ENCODE peak calls at places on chromosomes 5 and 9, in eight cellular contexts. K is brain microvascular endothelial cell, W is GM12865, V is K562, C is neural progenitor cell, R is hepatocyte, N is fibroblast of mammary gland, F is left ventricle myocardium inferior. L is an unnamed sample.

GRCh38 chr5:143842920-143843319 is 31.0 kb downstream of the HMHB1 start:
- DNase-seq in K (no peak), N (peak; percentile 38), W (no peak), R (no peak), V (no peak), C (no peak), F (no peak), L (no peak)

GRCh38 chr5:180668835-180669596 is 19.6 kb upstream of the FLT4 start:
- DNase-seq in W (no peak), C (no peak), R (no peak), F (no peak), N (no peak), K (no peak), V (no peak), L (no peak)

GRCh38 chr5:72525816-72526215 is 18.6 kb upstream of the ZNF366 start:
- DNase-seq in W (no peak), V (no peak), R (peak; percentile 71), N (peak; percentile 92), C (no peak), F (no peak), K (peak; percentile 60), L (peak; percentile 57)

GRCh38 chr5:1806974-1807373 is 5.8 kb downstream of the NDUFS6 start:
- DNase-seq in V (no peak), C (no peak), N (no peak), F (no peak), R (no peak), W (no peak), K (no peak), L (peak; percentile 18)

GRCh38 chr9:137589441-137590122 is 730 bp downstream of the ZMYND19 start:
- DNase-seq in C (peak; percentile 39), K (no peak), R (peak; percentile 48), F (no peak), N (no peak), W (peak; percentile 40), V (no peak), L (peak; percentile 42)

GRCh38 chr9:81461196-81461595 is 228.2 kb downstream of the TLE1 start:
- DNase-seq in C (no peak), K (peak; percentile 32), F (no peak), N (no peak), W (no peak), V (no peak), R (no peak), L (no peak)

GRCh38 chr5:38193015-38193581 is 65.3 kb upstream of the EGFLAM start:
- DNase-seq in F (peak; percentile 62), C (peak; percentile 80), R (peak; percentile 84), K (peak; percentile 52), V (peak; percentile 74), N (peak; percentile 62), W (peak; percentile 67), L (peak; percentile 69)

GRCh38 chr5:53091304-53091703 is 18.3 kb downstream of the MOCS2 start:
- DNase-seq in K (peak; percentile 28), W (no peak), C (no peak), N (peak; percentile 69), R (no peak), V (no peak), F (no peak), L (no peak)

GRCh38 chr5:150295172-150295611 is 5.6 kb upstream of the CAMK2A start:
- DNase-seq in W (no peak), N (peak; percentile 68), C (no peak), K (peak; percentile 47), V (no peak), R (peak; percentile 72), F (no peak), L (no peak)

GRCh38 chr9:14323083-14323968 is 9.4 kb upstream of the NFIB start:
- DNase-seq in C (no peak), R (no peak), V (peak; percentile 68), F (no peak), N (no peak), K (no peak), W (no peak), L (no peak)

GRCh38 chr9:5799314-5799713 is 33.6 kb downstream of the ERMP1 start:
- DNase-seq in R (peak; percentile 67), K (peak; percentile 27), C (peak; percentile 21), F (no peak), V (peak; percentile 43), N (peak; percentile 57), W (no peak), L (peak; percentile 75)

GRCh38 chr5:133421394-133421793 is 190.9 kb downstream of the FSTL4 start:
- DNase-seq in F (no peak), W (peak; percentile 58), K (peak; percentile 25), C (peak; percentile 78), N (peak; percentile 10), V (peak; percentile 49), R (peak; percentile 50), L (peak; percentile 60)

GRCh38 chr5:12870870-12871539 is 966.8 kb upstream of the CTNND2 start:
- DNase-seq in F (no peak), N (no peak), W (no peak), R (no peak), K (no peak), C (no peak), V (no peak), L (no peak)

GRCh38 chr5:75049581-75050274 is 2.6 kb downstream of the GCNT4 start:
- DNase-seq in K (peak; percentile 44), V (peak; percentile 74), R (peak; percentile 70), F (peak; percentile 28), W (peak; percentile 68), N (peak; percentile 72), C (peak; percentile 79), L (peak; percentile 62)

GRCh38 chr9:130713286-130713975 is 19.9 kb downstream of the EXOSC2 start:
- DNase-seq in V (peak; percentile 37), C (no peak), R (peak; percentile 34), K (no peak), W (peak; percentile 24), N (peak; percentile 32), F (no peak), L (peak; percentile 42)

GRCh38 chr9:122930541-122930932 is 775 bp downstream of the ZBTB26 start:
- DNase-seq in C (no peak), W (no peak), N (no peak), R (no peak), K (no peak), F (no peak), V (no peak), L (no peak)

GRCh38 chr5:123035320-123035949 is 1.1 kb downstream of the PPIC start:
- DNase-seq in W (peak; percentile 41), F (peak; percentile 33), V (peak; percentile 43), K (peak; percentile 25), R (peak; percentile 77), N (peak; percentile 53), C (peak; percentile 69), L (no peak)

GRCh38 chr5:67855523-67855922 is 360.0 kb upstream of the PIK3R1 start:
- DNase-seq in N (no peak), V (no peak), K (no peak), F (no peak), C (no peak), W (peak; percentile 2), R (no peak), L (no peak)

GRCh38 chr5:7169240-7169878 is 226.6 kb upstream of the ADCY2 start:
- DNase-seq in W (no peak), N (no peak), C (no peak), V (no peak), F (no peak), R (no peak), K (no peak), L (no peak)
- TF ChIP-seq CTCF in W (no peak), N (no peak), C (no peak), V (no peak), F (no peak), R (no peak), K (no peak), L (no peak)

GRCh38 chr9:22005083-22005699 is 3.9 kb downstream of the CDKN2B start:
- DNase-seq in W (peak; percentile 25), F (no peak), C (peak; percentile 72), R (no peak), K (peak; percentile 48), V (no peak), N (no peak), L (no peak)
- H3K4me3 ChIP-seq in W (no peak overlapping the region), F (no peak overlapping the region), C (no peak overlapping the region), R (no peak overlapping the region), K (peak overlapping the region; percentile 94), V (no peak overlapping the region), N (no peak overlapping the region), L (no peak overlapping the region)

DNA sequence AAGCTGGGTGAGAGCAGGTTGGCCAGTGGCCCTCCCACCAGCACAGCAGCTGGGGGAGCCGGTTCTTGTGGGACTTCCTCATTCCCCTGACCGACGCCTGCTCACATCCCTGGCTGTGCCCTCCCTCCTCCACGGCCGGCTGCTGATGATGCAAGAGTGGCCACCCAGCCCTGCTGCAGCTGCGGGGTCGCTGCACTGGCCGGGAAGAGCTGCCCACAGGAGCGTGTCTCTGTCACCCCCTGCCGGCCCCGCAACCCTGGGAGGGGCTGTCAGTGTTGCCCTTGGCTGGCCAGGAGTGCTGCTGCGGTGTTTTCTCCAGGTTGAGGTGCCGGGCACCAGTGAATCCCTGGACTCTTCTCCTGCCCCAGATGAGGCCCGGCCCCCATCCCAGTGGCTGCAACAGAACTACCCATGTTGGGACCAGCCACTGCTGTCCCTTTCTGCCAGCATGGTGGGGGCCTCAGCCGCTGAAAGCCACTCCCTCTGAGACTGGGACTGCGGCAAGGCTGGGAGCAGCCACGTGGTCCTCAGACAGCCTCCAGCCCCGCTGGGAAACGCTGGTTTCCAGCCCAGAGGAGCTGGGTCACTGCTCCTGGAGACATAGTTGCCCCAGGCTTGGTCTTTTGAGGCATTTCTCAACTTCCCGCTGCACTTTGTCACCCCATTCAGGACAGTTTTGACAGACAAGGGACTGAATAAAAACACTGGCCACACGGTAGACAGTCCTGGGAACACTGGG is 739 bp downstream of the CARD9 start:
- DNase-seq in N (peak; percentile 63), K (peak; percentile 45), V (peak; percentile 79), R (peak; percentile 74), W (no peak), F (peak; percentile 67), C (peak; percentile 36), L (peak; percentile 96)
- TF ChIP-seq CTCF in N (peak; percentile 4), K (peak; percentile 51), V (peak; percentile 73), R (peak; percentile 12), W (no peak), F (no peak), C (no peak), L (peak; percentile 36)

DNA sequence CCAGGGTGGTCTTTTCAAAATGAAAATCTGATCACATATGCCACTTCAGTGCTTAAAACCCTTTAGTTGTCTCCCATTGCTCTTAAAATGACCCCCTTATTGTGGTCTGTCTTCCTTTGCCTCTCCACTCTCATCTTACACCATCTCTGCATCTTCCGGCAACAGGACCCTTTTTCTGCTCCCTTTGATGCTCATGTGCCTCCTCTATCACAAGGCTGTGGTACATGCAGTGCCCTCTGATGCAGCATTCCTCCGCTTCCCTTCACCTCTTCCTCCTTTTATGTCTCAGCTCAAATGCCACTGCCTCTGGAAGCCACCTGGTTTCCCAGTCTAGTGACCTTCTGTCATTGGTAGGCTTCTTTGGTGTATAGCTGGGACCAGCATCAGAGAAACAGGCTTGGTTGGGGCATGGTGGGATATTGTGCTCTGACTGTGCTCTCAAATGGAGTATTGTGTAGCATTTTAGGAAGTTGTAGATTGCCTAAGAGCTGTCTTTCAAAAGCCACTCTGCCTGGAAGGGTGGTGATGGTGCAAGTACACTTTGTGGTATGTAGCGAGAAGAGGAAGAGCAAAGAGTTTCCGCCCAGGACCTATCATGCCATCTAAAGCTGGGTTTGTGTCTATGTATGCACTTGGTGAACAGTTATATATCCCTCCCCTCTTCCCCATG is 28.1 kb downstream of the ARHGAP26 start:
- DNase-seq in F (no peak), C (no peak), K (no peak), V (no peak), W (no peak), R (no peak), N (no peak), L (peak; percentile 98)
- H3K4me3 ChIP-seq in F (no peak overlapping the region), C (no peak overlapping the region), K (no peak overlapping the region), V (no peak overlapping the region), W (no peak overlapping the region), R (no peak overlapping the region), N (no peak overlapping the region), L (peak overlapping the region; percentile 17)